ENCODE peak calls at places on chromosomes 1 and 21, in five cellular contexts. J, C, N, V and A are unnamed samples.

GRCh38 chr1:32014937-32015363 is 1.3 kb downstream of the KHDRBS1 start:
- DNase-seq in J (no peak), C (no peak), N (no peak), V (no peak), A (no peak)

GRCh38 chr1:186574951-186575747 is 105.1 kb downstream of the PTGS2 start:
- DNase-seq in J (no peak), C (no peak), N (peak; percentile 38), V (no peak), A (no peak)

GRCh38 chr1:58454343-58454742 is 92.2 kb downstream of the OMA1 start:
- DNase-seq in J (peak; percentile 77), C (no peak), N (no peak), V (peak; percentile 62), A (no peak)

GRCh38 chr1:31843506-31843905 is 27.7 kb upstream of the SPOCD1 start:
- DNase-seq in J (no peak), C (no peak), N (peak; percentile 24), V (no peak), A (peak; percentile 62)

GRCh38 chr21:46328151-46328550 is 4.2 kb downstream of the PCNT start:
- DNase-seq in J (no peak), C (no peak), N (no peak), V (no peak), A (no peak)

GRCh38 chr1:16145030-16145987 is 10.6 kb downstream of the EPHA2 start:
- DNase-seq in J (peak; percentile 80), C (no peak), N (peak; percentile 94), V (peak; percentile 72), A (peak; percentile 91)

GRCh38 chr1:91650764-91651163 is 150.1 kb downstream of the CDC7 start:
- DNase-seq in J (no peak), C (no peak), N (peak; percentile 98), V (no peak), A (no peak)

GRCh38 chr1:235292790-235293189 is 35.2 kb downstream of the ARID4B start:
- DNase-seq in J (no peak), C (no peak), N (no peak), V (no peak), A (no peak)

GRCh38 chr1:56939209-56939608 is 26.6 kb downstream of the C8B start:
- DNase-seq in J (no peak), C (no peak), N (no peak), V (no peak), A (no peak)

GRCh38 chr1:33823401-33823800 is 40.5 kb upstream of the HMGB4 start:
- DNase-seq in J (no peak), C (no peak), N (no peak), V (no peak), A (no peak)

GRCh38 chr1:180953291-180953747 is 40.6 kb downstream of the KIAA1614 start:
- DNase-seq in J (no peak), C (no peak), N (no peak), V (no peak), A (peak; percentile 29)

GRCh38 chr1:81233591-81233990 is 567.1 kb upstream of the ADGRL2 start:
- DNase-seq in J (no peak), C (no peak), N (no peak), V (no peak), A (no peak)

GRCh38 chr21:32958288-32958992 is 67.3 kb upstream of the OLIG2 start:
- DNase-seq in J (peak; percentile 57), C (no peak), N (no peak), V (no peak), A (no peak)

GRCh38 chr1:21724098-21724497 is 54.9 kb upstream of the RAP1GAP start:
- DNase-seq in J (no peak), C (no peak), N (no peak), V (no peak), A (no peak)

GRCh38 chr1:117598489-117598888 is 7.4 kb upstream of the TENT5C start:
- DNase-seq in J (peak; percentile 7), C (no peak), N (no peak), V (no peak), A (no peak)

GRCh38 chr1:186828612-186829542 is at the start of gene PLA2G4A:
- DNase-seq in J (peak; percentile 38), C (no peak), N (peak; percentile 80), V (no peak), A (peak; percentile 57)

GRCh38 chr1:156119503-156120209 is 5.1 kb downstream of the LMNA start:
- DNase-seq in J (no peak), C (no peak), N (peak; percentile 84), V (no peak), A (peak; percentile 41)

GRCh38 chr21:25837545-25838263 is 102.9 kb downstream of the GABPA start:
- DNase-seq in J (no peak), C (no peak), N (peak; percentile 55), V (no peak), A (no peak)

GRCh38 chr1:43204394-43204793 is 32.3 kb downstream of the CFAP57 start:
- DNase-seq in J (no peak), C (no peak), N (no peak), V (no peak), A (no peak)
- H2AK5ac ChIP-seq in J (no peak overlapping the region), C (no peak overlapping the region), N (peak overlapping the region; percentile 53), V (no peak overlapping the region), A (no peak overlapping the region)

GRCh38 chr21:44874240-44874496 is 678 bp upstream of the PTTG1IP start:
- DNase-seq in J (no peak), C (no peak), N (peak; percentile 64), V (no peak), A (no peak)
- H4K8ac ChIP-seq in J (no peak overlapping the region), C (peak overlapping the region; percentile 8), N (peak overlapping the region; percentile 63), V (peak overlapping the region; percentile 94), A (peak overlapping the region; percentile 89)

GRCh38 chr1:65440322-65440864 is 19.9 kb downstream of the LEPR start:
- DNase-seq in J (no peak), C (no peak), N (no peak), V (no peak), A (peak; percentile 38)
- H2BK12ac ChIP-seq in J (no peak overlapping the region), C (no peak overlapping the region), N (peak overlapping the region; percentile 22), V (no peak overlapping the region), A (no peak overlapping the region)

GRCh38 chr1:221761354-221762002 is 19.6 kb upstream of the DUSP10 start:
- DNase-seq in J (no peak), C (no peak), N (no peak), V (no peak), A (no peak)
- H2AK5ac ChIP-seq in J (no peak overlapping the region), C (no peak overlapping the region), N (no peak overlapping the region), V (no peak overlapping the region), A (no peak overlapping the region)

DNA sequence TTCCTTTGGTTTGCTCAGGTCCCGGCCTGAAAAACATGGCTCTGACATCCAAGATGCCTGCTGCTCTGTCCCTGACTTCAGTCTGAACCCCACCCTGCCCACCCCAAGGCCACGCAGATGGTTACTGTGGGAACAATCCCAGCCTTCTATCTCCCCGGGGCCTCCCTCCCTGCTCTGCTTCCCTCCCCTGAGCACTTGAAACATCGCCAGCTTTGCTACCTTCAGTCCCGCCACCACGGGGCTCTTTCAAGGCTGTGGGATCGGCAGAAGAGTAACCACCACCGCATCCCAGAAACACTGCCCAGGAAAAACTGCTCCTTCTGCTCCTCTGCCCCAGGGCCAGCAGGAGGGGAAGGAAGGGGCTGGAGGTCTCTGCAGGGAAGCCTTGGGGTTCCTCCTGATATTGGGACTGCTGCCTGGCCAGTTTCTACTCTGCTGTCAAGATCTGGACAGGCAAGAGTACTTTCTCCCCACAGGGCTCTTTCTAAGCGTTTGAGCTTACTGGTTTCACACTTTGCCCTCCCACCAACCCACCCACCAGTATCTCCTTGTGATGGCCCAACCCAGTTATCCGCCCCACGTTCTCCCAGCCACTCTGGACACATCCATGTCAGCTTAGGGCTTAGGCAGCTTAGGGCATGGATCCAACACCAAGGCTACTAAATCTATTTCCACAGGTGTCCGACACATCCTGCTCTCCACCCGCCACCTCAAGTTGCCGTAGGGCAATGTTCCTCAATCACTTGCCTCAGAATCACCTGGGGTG is 8.4 kb downstream of the ETNK2 start:
- DNase-seq in J (no peak), C (no peak), N (no peak), V (no peak), A (no peak)
- H4K8ac ChIP-seq in J (no peak overlapping the region), C (no peak overlapping the region), N (no peak overlapping the region), V (no peak overlapping the region), A (no peak overlapping the region)

DNA sequence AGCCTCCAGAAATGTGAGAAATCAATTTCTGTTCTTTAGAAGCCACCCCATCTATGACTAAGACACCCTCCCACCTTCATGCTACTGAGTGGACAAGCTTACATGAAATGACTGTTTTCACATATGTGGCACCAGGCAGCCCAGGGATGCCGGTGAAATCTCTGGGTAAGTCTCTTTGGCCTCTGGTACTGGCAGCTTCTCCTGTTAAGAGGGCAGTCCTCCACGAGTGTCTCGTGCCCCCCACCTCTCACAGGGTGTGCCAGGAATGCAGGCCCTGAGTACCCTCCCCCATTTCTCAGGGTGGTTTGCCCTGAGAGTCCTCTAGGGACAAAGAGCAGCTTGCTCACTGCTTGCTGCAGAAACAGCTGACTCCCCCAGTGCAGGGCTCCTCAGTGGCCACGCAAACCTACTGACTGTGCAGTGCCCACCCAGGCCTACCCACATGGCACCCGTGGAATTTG is 3.2 kb upstream of the PRXL2B start:
- DNase-seq in J (no peak), C (no peak), N (no peak), V (no peak), A (no peak)
- H2BK12ac ChIP-seq in J (no peak overlapping the region), C (no peak overlapping the region), N (no peak overlapping the region), V (peak overlapping the region; percentile 50), A (no peak overlapping the region)